ENCODE peak calls at places on chromosome 13, in seven cellular contexts. D is CD8-positive, alpha-beta T cell; B is foreskin keratinocyte; F is fibroblast of mammary gland; O is glutamatergic neuron; W is uterus; A is MM.1S. G is an unnamed sample.

GRCh38 chr13:25733061-25733491 is 318.7 kb downstream of the SHISA2 start:
- DNase-seq in D (no peak), F (peak; percentile 2), A (no peak), O (no peak), B (peak; percentile 84), W (no peak), G (no peak)

GRCh38 chr13:98984118-98984517 is 6.3 kb upstream of the DOCK9 start:
- DNase-seq in B (no peak), W (no peak), A (no peak), D (no peak), F (no peak), O (no peak), G (no peak)

GRCh38 chr13:24834902-24835510 is 71.0 kb downstream of the RNF17 start:
- DNase-seq in A (peak; percentile 77), W (no peak), B (no peak), D (no peak), F (no peak), O (no peak), G (no peak)

GRCh38 chr13:47179321-47179720 is 282.5 kb upstream of the HTR2A start:
- DNase-seq in D (no peak), F (no peak), O (no peak), W (no peak), B (no peak), A (no peak), G (no peak)

GRCh38 chr13:24463078-24463477 is 49.5 kb downstream of the PARP4 start:
- DNase-seq in W (no peak), A (no peak), B (no peak), O (no peak), F (no peak), D (no peak), G (no peak)

GRCh38 chr13:44653261-44653660 is 77.1 kb upstream of the TSC22D1 start:
- DNase-seq in D (no peak), A (no peak), O (no peak), B (peak; percentile 50), F (peak; percentile 50), W (no peak), G (no peak)

GRCh38 chr13:35499131-35500051 is 22.9 kb upstream of the MAB21L1 start:
- DNase-seq in F (no peak), O (no peak), W (no peak), A (no peak), D (no peak), B (no peak), G (no peak)

GRCh38 chr13:32427852-32428580 is at the start of gene N4BP2L1:
- DNase-seq in W (peak; percentile 75), A (peak; percentile 82), B (no peak), F (peak; percentile 37), O (peak; percentile 27), D (peak; percentile 70), G (peak; percentile 20)

GRCh38 chr13:102680842-102681725 is 13.8 kb downstream of the METTL21C start:
- DNase-seq in F (peak; percentile 53), O (no peak), D (no peak), A (no peak), W (no peak), B (no peak), G (no peak)

DNA sequence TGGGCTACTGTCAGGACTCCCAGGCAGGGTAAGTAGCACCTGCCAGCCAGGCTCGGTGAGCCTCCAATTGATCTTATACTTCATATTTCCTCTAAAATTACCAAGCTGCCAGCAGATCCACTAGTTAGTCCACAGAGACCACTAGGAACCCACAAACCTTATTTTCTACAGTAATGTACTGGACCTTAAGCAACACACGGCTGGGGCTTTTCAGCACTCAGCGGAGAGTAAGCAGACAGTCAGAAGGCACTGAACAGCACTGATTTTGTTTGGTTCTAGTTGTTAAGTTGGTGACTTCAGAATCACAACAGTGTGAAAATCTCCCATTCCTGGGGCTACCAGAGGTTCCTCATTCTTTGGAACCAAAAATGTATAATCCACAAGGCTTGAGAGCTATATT is 56.1 kb downstream of the MRPL57 start:
- DNase-seq in D (no peak), O (no peak), F (no peak), B (no peak), W (no peak), A (no peak), G (no peak)
- TF ChIP-seq CTCF in D (no peak), O (no peak), F (no peak), B (no peak), W (no peak), A (no peak), G (no peak)

DNA sequence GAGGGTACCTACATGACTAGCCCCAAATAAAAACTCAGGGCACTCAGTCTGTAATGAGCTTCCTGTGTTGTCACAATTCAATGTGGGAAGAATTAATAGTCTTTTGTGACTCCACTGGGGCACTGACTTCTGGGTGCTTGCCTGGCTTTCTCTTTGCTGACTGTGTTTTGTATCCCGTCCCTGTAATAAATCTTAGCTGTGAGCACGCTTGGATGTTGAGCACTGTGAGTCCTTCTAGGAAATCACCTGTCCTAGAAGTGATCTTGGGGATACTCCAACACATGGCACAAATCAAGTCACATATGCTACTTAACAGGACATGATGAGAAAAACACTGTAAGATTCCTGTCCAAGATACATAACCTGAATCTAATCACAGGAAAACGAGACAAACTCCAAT is 83.0 kb downstream of the USP12 start:
- DNase-seq in O (no peak), B (no peak), W (no peak), D (no peak), A (no peak), F (no peak), G (no peak)
- TF ChIP-seq CTCF in O (no peak), B (no peak), W (no peak), D (no peak), A (no peak), F (no peak), G (no peak)

GRCh38 chr13:52846567-52847321 is 1.7 kb downstream of the PCDH8 start:
- DNase-seq in O (peak; percentile 74), F (peak; percentile 28), A (no peak), B (no peak), W (no peak), D (no peak), G (peak; percentile 80)

GRCh38 chr13:52845766-52846566 is 2.5 kb downstream of the PCDH8 start:
- DNase-seq in B (no peak), W (no peak), O (peak; percentile 91), A (no peak), F (no peak), D (no peak), G (peak; percentile 44)

GRCh38 chr13:52847682-52848432 is 583 bp downstream of the PCDH8 start:
- DNase-seq in D (no peak), W (no peak), B (no peak), F (no peak), O (peak; percentile 48), A (no peak), G (no peak)

GRCh38 chr13:52847322-52847681 is 1.1 kb downstream of the PCDH8 start:
- DNase-seq in D (no peak), O (no peak), W (no peak), B (no peak), F (no peak), A (no peak), G (no peak)

GRCh38 chr13:52845334-52845761 is 3.1 kb downstream of the PCDH8 start:
- DNase-seq in W (no peak), B (no peak), D (no peak), O (peak; percentile 74), A (no peak), F (no peak), G (no peak)
- TF ChIP-seq CTCF in W (no peak), B (peak; percentile 28), D (no peak), O (no peak), A (no peak), F (peak; percentile 6), G (no peak)

DNA sequence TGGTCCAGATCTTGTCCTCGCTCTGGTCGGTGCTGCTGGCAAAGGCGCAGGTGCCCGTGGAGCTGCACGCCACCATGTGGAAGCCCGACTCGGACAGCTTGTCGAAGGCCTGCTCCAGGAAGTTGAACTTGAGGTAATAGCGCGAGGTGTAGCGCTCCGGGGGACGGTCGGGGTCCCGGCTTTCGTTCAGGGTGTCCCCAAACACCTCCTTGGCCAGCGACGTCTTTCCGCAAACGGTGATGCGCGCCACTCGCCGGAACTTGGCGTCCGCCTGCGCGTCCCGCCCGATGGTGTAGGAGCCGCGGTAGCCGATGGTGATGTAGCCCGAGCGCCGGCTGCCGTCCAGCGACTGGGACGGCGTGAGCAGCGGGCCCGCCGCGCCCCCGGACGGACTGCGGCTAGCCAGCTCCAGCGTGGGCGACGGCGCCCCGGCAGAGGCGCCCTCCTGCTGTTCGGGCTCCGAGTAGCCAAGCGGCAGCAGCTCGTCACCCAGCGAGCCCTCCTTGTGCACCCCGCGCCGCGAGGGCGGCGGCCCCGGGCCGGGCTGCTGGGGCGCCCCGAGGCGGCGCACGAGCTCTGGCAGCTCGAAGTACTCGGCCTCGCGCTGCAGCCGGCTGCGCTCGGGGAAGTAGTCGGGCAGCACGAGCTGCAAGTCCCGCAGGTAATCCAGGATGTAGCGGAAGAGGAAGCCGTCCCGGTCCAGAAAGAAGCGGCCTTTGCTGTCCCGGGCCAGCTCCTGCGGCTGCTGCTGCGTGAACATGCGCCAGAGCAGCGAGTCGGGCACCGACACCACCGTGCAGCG is 801 bp downstream of the KCTD12 start:
- DNase-seq in W (peak; percentile 74), A (peak; percentile 71), F (peak; percentile 69), O (peak; percentile 75), D (peak; percentile 40), B (peak; percentile 56), G (peak; percentile 26)
- TF ChIP-seq CTCF in W (peak; percentile 31), A (peak; percentile 48), F (peak; percentile 35), O (no peak), D (no peak), B (peak; percentile 63), G (no peak)

DNA sequence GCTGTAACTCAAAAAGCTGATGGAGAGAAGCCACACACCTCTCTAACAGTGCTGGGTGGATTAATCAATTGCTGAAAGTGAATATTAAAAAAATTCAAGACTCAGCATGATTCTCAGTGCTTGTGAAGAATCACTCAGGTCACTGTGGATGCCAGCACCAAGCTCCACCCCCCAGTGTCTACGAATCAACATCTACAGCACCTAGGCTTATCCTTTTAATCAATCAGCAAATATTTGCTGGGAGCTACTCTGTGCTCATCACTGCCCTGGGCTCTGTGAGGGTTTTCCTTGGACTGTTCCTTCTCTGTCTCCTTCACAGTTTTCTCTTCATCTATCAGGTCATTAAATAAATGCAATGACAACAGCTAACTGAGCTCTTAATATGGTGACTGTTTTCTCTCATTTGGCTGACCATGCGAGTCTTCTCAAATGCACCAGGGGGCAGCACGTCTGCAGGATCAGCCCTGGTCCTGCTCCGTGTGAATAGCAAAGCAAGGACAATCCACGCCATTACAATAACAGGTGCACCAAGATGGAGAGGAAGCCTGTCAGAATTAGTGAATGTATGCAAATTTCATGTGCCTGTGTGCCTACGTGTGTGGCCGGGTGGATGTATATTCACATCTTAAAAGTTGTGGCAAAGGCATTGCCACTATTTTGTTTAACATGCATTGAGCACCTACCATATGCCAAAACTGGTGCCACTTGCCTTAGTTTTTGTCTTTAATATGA is 14.6 kb upstream of the C13orf42 start:
- DNase-seq in W (peak; percentile 25), F (peak; percentile 62), D (no peak), A (peak; percentile 61), B (no peak), O (peak; percentile 71), G (no peak)
- TF ChIP-seq CTCF in W (peak; percentile 59), F (peak; percentile 83), D (peak; percentile 48), A (peak; percentile 69), B (peak; percentile 77), O (peak; percentile 83), G (peak; percentile 74)

G was measured in mesothelial cell of epicardium.